ENCODE peak calls at places on chromosomes 16 and 17, in seven cellular contexts. One of them, this sample, is unnamed.

GRCh38 chr17:7295230-7296180 is 1.1 kb upstream of the YBX2 start:
- DNase-seq in SK-N-SH: peak
- DNase-seq in H1: no peak
- DNase-seq in NT2/D1: no peak
- DNase-seq in HCT116: no peak
- DNase-seq in K562: no peak
- DNase-seq in GM12878: no peak
- DNase-seq in this sample: no peak

GRCh38 chr16:72094266-72094610 is 591 bp downstream of the DHX38 start:
- DNase-seq in SK-N-SH: no peak
- DNase-seq in H1: no peak
- DNase-seq in NT2/D1: no peak
- DNase-seq in HCT116: no peak
- DNase-seq in K562: no peak
- DNase-seq in GM12878: no peak
- DNase-seq in this sample: no peak

GRCh38 chr16:86567701-86568571 is 1.3 kb downstream of the FOXC2 start:
- DNase-seq in SK-N-SH: no peak
- DNase-seq in H1: peak
- DNase-seq in NT2/D1: no peak
- DNase-seq in HCT116: no peak
- DNase-seq in K562: no peak
- DNase-seq in GM12878: no peak
- DNase-seq in this sample: no peak

GRCh38 chr16:74092336-74092735 is 204.3 kb upstream of the PSMD7 start:
- DNase-seq in SK-N-SH: no peak
- DNase-seq in H1: no peak
- DNase-seq in NT2/D1: no peak
- DNase-seq in HCT116: no peak
- DNase-seq in K562: no peak
- DNase-seq in GM12878: no peak
- DNase-seq in this sample: no peak

GRCh38 chr17:75645889-75646625 is 12.8 kb downstream of the SMIM5 start:
- DNase-seq in SK-N-SH: peak
- DNase-seq in H1: peak
- DNase-seq in NT2/D1: no peak
- DNase-seq in HCT116: peak
- DNase-seq in K562: no peak
- DNase-seq in GM12878: peak
- DNase-seq in this sample: peak

GRCh38 chr17:70608193-70608592 is 438.9 kb downstream of the KCNJ2 start:
- DNase-seq in SK-N-SH: no peak
- DNase-seq in H1: no peak
- DNase-seq in NT2/D1: no peak
- DNase-seq in HCT116: no peak
- DNase-seq in K562: no peak
- DNase-seq in GM12878: no peak
- DNase-seq in this sample: no peak

GRCh38 chr17:74852237-74853047 is 7.2 kb downstream of the GRIN2C start:
- DNase-seq in SK-N-SH: peak
- DNase-seq in H1: peak
- DNase-seq in NT2/D1: peak
- DNase-seq in HCT116: peak
- DNase-seq in K562: peak
- DNase-seq in GM12878: no peak
- DNase-seq in this sample: peak

GRCh38 chr17:79612468-79613194 is 1.8 kb upstream of the RBFOX3 start:
- DNase-seq in SK-N-SH: peak
- DNase-seq in H1: peak
- DNase-seq in NT2/D1: peak
- DNase-seq in HCT116: peak
- DNase-seq in K562: peak
- DNase-seq in GM12878: no peak
- DNase-seq in this sample: peak

GRCh38 chr16:81623365-81624102 is 155.6 kb upstream of the PLCG2 start:
- DNase-seq in SK-N-SH: peak
- DNase-seq in H1: no peak
- DNase-seq in NT2/D1: peak
- DNase-seq in HCT116: peak
- DNase-seq in K562: peak
- DNase-seq in GM12878: peak
- DNase-seq in this sample: peak

GRCh38 chr16:53501216-53501859 is 1.7 kb downstream of the AKTIP start:
- DNase-seq in SK-N-SH: no peak
- DNase-seq in H1: no peak
- DNase-seq in NT2/D1: no peak
- DNase-seq in HCT116: no peak
- DNase-seq in K562: no peak
- DNase-seq in GM12878: no peak
- DNase-seq in this sample: no peak

GRCh38 chr17:42016411-42016831 is 818 bp downstream of the DNAJC7 start:
- DNase-seq in SK-N-SH: peak
- DNase-seq in H1: no peak
- DNase-seq in NT2/D1: no peak
- DNase-seq in HCT116: no peak
- DNase-seq in K562: peak
- DNase-seq in GM12878: no peak
- DNase-seq in this sample: no peak

GRCh38 chr16:57377080-57377841 is 5.0 kb downstream of the CX3CL1 start:
- DNase-seq in SK-N-SH: peak
- DNase-seq in H1: no peak
- DNase-seq in NT2/D1: no peak
- DNase-seq in HCT116: no peak
- DNase-seq in K562: no peak
- DNase-seq in GM12878: peak
- DNase-seq in this sample: peak

GRCh38 chr17:35295686-35296085 is 52.8 kb downstream of the SLFN5 start:
- DNase-seq in SK-N-SH: no peak
- DNase-seq in H1: no peak
- DNase-seq in NT2/D1: no peak
- DNase-seq in HCT116: no peak
- DNase-seq in K562: no peak
- DNase-seq in GM12878: no peak
- DNase-seq in this sample: no peak

GRCh38 chr16:85557083-85557975 is 55.8 kb upstream of the GSE1 start:
- DNase-seq in SK-N-SH: peak
- DNase-seq in H1: peak
- DNase-seq in NT2/D1: no peak
- DNase-seq in HCT116: no peak
- DNase-seq in K562: peak
- DNase-seq in GM12878: no peak
- DNase-seq in this sample: peak

GRCh38 chr16:57041182-57042156 is 50.9 kb upstream of the CPNE2 start:
- DNase-seq in SK-N-SH: no peak
- DNase-seq in H1: no peak
- DNase-seq in NT2/D1: no peak
- DNase-seq in HCT116: no peak
- DNase-seq in K562: no peak
- DNase-seq in GM12878: peak
- DNase-seq in this sample: no peak

GRCh38 chr16:19935696-19936095 is 51.0 kb upstream of the GPRC5B start:
- DNase-seq in SK-N-SH: peak
- DNase-seq in H1: no peak
- DNase-seq in NT2/D1: no peak
- DNase-seq in HCT116: no peak
- DNase-seq in K562: no peak
- DNase-seq in GM12878: no peak
- DNase-seq in this sample: no peak

GRCh38 chr16:72027669-72028378 is 19.3 kb downstream of the DHODH start:
- DNase-seq in SK-N-SH: no peak
- DNase-seq in H1: no peak
- DNase-seq in NT2/D1: no peak
- DNase-seq in HCT116: no peak
- DNase-seq in K562: no peak
- DNase-seq in GM12878: no peak
- DNase-seq in this sample: peak

DNA sequence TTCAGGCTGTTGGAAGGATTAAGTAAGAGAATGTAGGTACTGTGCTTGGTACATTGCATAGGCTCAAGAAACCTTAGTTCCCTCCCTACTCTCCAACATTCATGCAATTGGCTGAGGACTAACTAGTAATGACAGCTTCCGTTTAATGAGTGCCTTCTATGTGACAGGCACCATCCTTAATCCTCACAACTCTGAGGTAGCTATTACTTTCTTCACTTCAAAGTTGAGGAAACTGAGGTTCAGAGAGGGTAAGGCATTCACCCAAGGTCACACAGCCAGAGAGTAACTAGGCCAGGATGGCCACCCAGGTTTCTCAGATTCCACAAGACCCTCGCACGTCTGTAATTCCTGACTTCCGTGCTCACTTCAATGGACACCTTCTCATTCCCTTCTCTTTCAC is 22.2 kb downstream of the UNC119 start:
- DNase-seq in SK-N-SH: no peak
- DNase-seq in H1: no peak
- DNase-seq in NT2/D1: no peak
- DNase-seq in HCT116: no peak
- DNase-seq in K562: no peak
- DNase-seq in GM12878: no peak
- DNase-seq in this sample: no peak
- TF ChIP-seq YY1 in SK-N-SH: no peak
- TF ChIP-seq YY1 in H1: no peak
- TF ChIP-seq YY1 in NT2/D1: no peak
- TF ChIP-seq YY1 in HCT116: no peak
- TF ChIP-seq YY1 in K562: no peak
- TF ChIP-seq YY1 in GM12878: no peak
- TF ChIP-seq YY1 in this sample: no peak

DNA sequence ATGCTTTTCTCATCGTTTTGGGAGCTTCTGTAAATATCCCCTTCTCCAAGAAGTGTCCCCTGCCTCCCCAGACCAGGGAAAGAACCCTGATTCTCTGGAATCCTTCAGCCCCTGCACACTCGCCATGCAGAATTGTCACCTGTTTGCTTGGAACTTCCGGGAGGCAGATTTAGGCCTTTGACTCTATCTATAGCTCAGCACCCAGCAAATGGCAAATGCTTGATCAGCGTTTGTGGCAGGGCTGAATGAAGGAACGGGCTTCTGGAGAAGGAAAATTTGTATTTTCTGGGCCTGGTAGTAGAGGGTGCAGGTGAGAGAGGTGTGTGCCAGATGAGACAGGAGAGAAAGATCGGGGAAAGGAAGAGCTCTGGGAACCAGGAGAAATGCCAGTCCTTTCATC is 18.3 kb upstream of the CACNG4 start:
- DNase-seq in SK-N-SH: no peak
- DNase-seq in H1: no peak
- DNase-seq in NT2/D1: no peak
- DNase-seq in HCT116: no peak
- DNase-seq in K562: no peak
- DNase-seq in GM12878: no peak
- DNase-seq in this sample: no peak
- TF ChIP-seq YY1 in SK-N-SH: no peak
- TF ChIP-seq YY1 in H1: no peak
- TF ChIP-seq YY1 in NT2/D1: no peak
- TF ChIP-seq YY1 in HCT116: no peak
- TF ChIP-seq YY1 in K562: no peak
- TF ChIP-seq YY1 in GM12878: no peak
- TF ChIP-seq YY1 in this sample: no peak

DNA sequence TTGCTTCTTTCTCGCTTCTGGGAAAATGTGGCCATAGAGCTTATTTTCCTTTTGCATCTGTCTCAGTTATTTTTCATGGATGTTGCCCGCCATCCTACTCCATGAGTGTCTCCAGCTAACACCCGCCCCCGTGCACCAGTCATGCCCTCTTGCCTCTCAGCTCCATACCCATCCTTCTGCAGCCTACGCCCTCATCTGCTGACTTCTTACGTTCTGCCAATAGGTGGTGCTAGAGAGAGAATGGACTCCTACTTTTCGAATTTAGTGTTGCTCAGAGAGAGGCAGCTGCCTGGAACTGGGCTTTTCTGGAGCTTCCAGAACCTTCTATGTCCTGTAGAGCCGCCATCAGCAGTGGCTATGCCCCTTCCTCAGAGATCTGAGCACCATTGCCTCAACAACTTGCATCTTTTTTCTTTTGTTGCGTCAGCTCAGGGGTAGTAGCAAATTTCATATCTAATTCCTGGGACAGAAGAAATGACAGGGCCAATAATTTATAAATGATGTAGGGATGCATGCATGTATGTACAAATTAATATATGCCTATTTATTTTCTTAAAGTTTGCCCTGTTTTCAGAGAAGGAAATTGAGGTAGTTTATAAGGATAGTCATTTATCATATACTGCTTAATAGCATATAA is 119.7 kb upstream of the MYOCD start:
- DNase-seq in SK-N-SH: peak
- DNase-seq in H1: peak
- DNase-seq in NT2/D1: peak
- DNase-seq in HCT116: peak
- DNase-seq in K562: peak
- DNase-seq in GM12878: no peak
- DNase-seq in this sample: peak
- TF ChIP-seq YY1 in SK-N-SH: no peak
- TF ChIP-seq YY1 in H1: peak
- TF ChIP-seq YY1 in NT2/D1: no peak
- TF ChIP-seq YY1 in HCT116: no peak
- TF ChIP-seq YY1 in K562: no peak
- TF ChIP-seq YY1 in GM12878: no peak
- TF ChIP-seq YY1 in this sample: no peak

GRCh38 chr17:29624586-29624985 is 1.9 kb upstream of the CORO6 start:
- DNase-seq in SK-N-SH: peak
- DNase-seq in H1: no peak
- DNase-seq in NT2/D1: no peak
- DNase-seq in HCT116: no peak
- DNase-seq in K562: no peak
- DNase-seq in GM12878: no peak
- DNase-seq in this sample: no peak

GRCh38 chr17:29620779-29621500 is 1.8 kb downstream of the CORO6 start:
- DNase-seq in SK-N-SH: no peak
- DNase-seq in H1: no peak
- DNase-seq in NT2/D1: no peak
- DNase-seq in HCT116: no peak
- DNase-seq in K562: no peak
- DNase-seq in GM12878: no peak
- DNase-seq in this sample: no peak

GRCh38 chr17:29623283-29623647 is 553 bp upstream of the CORO6 start:
- DNase-seq in SK-N-SH: no peak
- DNase-seq in H1: no peak
- DNase-seq in NT2/D1: no peak
- DNase-seq in HCT116: no peak
- DNase-seq in K562: no peak
- DNase-seq in GM12878: no peak
- DNase-seq in this sample: no peak

GRCh38 chr17:29621751-29622194 is 939 bp downstream of the CORO6 start:
- DNase-seq in SK-N-SH: peak
- DNase-seq in H1: no peak
- DNase-seq in NT2/D1: no peak
- DNase-seq in HCT116: no peak
- DNase-seq in K562: no peak
- DNase-seq in GM12878: no peak
- DNase-seq in this sample: no peak

GRCh38 chr17:29622337-29623282 is at the start of gene CORO6:
- DNase-seq in SK-N-SH: peak
- DNase-seq in H1: peak
- DNase-seq in NT2/D1: peak
- DNase-seq in HCT116: no peak
- DNase-seq in K562: peak
- DNase-seq in GM12878: no peak
- DNase-seq in this sample: no peak
- TF ChIP-seq YY1 in SK-N-SH: peak
- TF ChIP-seq YY1 in H1: no peak
- TF ChIP-seq YY1 in NT2/D1: no peak
- TF ChIP-seq YY1 in HCT116: peak
- TF ChIP-seq YY1 in K562: no peak
- TF ChIP-seq YY1 in GM12878: peak
- TF ChIP-seq YY1 in this sample: peak